ENCODE peak calls at places on chromosomes 5 and 9, in four cellular contexts. One of them, this sample, is unnamed.

GRCh38 chr5:115968770-115969169 is 6.5 kb downstream of the LVRN start:
- DNase-seq in foreskin fibroblast: no peak
- DNase-seq in AG10803: no peak
- DNase-seq in Peyer's patch: no peak
- DNase-seq in this sample: no peak

GRCh38 chr9:89518466-89519392 is 20.8 kb upstream of the SEMA4D start:
- DNase-seq in foreskin fibroblast: no peak
- DNase-seq in AG10803: no peak
- DNase-seq in Peyer's patch: no peak
- DNase-seq in this sample: no peak

GRCh38 chr5:80125962-80126480 is 90.9 kb downstream of the THBS4 start:
- DNase-seq in foreskin fibroblast: peak
- DNase-seq in AG10803: peak
- DNase-seq in Peyer's patch: no peak
- DNase-seq in this sample: no peak

GRCh38 chr9:2570615-2571479 is 50.7 kb upstream of the VLDLR start:
- DNase-seq in foreskin fibroblast: peak
- DNase-seq in AG10803: peak
- DNase-seq in Peyer's patch: peak
- DNase-seq in this sample: peak

GRCh38 chr5:176732736-176733585 is 77.4 kb upstream of the UNC5A start:
- DNase-seq in foreskin fibroblast: no peak
- DNase-seq in AG10803: no peak
- DNase-seq in Peyer's patch: peak
- DNase-seq in this sample: no peak

GRCh38 chr5:146048994-146049703 is 56.2 kb downstream of the PLAC8L1 start:
- DNase-seq in foreskin fibroblast: peak
- DNase-seq in AG10803: peak
- DNase-seq in Peyer's patch: no peak
- DNase-seq in this sample: peak

GRCh38 chr5:123528059-123528458 is 16.1 kb downstream of the CSNK1G3 start:
- DNase-seq in foreskin fibroblast: no peak
- DNase-seq in AG10803: no peak
- DNase-seq in Peyer's patch: no peak
- DNase-seq in this sample: no peak

GRCh38 chr5:168370826-168371225 is 79.4 kb downstream of the WWC1 start:
- DNase-seq in foreskin fibroblast: no peak
- DNase-seq in AG10803: no peak
- DNase-seq in Peyer's patch: peak
- DNase-seq in this sample: no peak

GRCh38 chr9:15965246-15965745 is 412.5 kb downstream of the CCDC171 start:
- DNase-seq in foreskin fibroblast: no peak
- DNase-seq in AG10803: no peak
- DNase-seq in Peyer's patch: no peak
- DNase-seq in this sample: no peak

GRCh38 chr9:71648453-71648852 is 119.9 kb downstream of the CEMIP2 start:
- DNase-seq in foreskin fibroblast: no peak
- DNase-seq in AG10803: no peak
- DNase-seq in Peyer's patch: no peak
- DNase-seq in this sample: no peak

GRCh38 chr9:12783767-12784460 is 9.1 kb downstream of the LURAP1L start:
- DNase-seq in foreskin fibroblast: no peak
- DNase-seq in AG10803: no peak
- DNase-seq in Peyer's patch: no peak
- DNase-seq in this sample: no peak

GRCh38 chr5:40405985-40406384 is 273.7 kb upstream of the PTGER4 start:
- DNase-seq in foreskin fibroblast: no peak
- DNase-seq in AG10803: no peak
- DNase-seq in Peyer's patch: no peak
- DNase-seq in this sample: no peak

GRCh38 chr5:122195784-122196394 is 66.5 kb downstream of the ZNF474 start:
- DNase-seq in foreskin fibroblast: no peak
- DNase-seq in AG10803: peak
- DNase-seq in Peyer's patch: no peak
- DNase-seq in this sample: peak

GRCh38 chr5:179436321-179437122 is 91.3 kb upstream of the ADAMTS2 start:
- DNase-seq in foreskin fibroblast: no peak
- DNase-seq in AG10803: no peak
- DNase-seq in Peyer's patch: no peak
- DNase-seq in this sample: no peak

GRCh38 chr5:54311178-54311811 is 922 bp upstream of the ARL15 start:
- DNase-seq in foreskin fibroblast: peak
- DNase-seq in AG10803: no peak
- DNase-seq in Peyer's patch: no peak
- DNase-seq in this sample: no peak

GRCh38 chr9:89219637-89220036 is 41.0 kb upstream of the SHC3 start:
- DNase-seq in foreskin fibroblast: no peak
- DNase-seq in AG10803: no peak
- DNase-seq in Peyer's patch: no peak
- DNase-seq in this sample: no peak

GRCh38 chr5:78638423-78638822 is 10.1 kb downstream of the LHFPL2 start:
- DNase-seq in foreskin fibroblast: peak
- DNase-seq in AG10803: peak
- DNase-seq in Peyer's patch: peak
- DNase-seq in this sample: peak

GRCh38 chr5:59813761-59814562 is 79.6 kb downstream of the PDE4D start:
- DNase-seq in foreskin fibroblast: peak
- DNase-seq in AG10803: peak
- DNase-seq in Peyer's patch: no peak
- DNase-seq in this sample: peak

GRCh38 chr5:130034872-130035271 is 130.6 kb downstream of the CHSY3 start:
- DNase-seq in foreskin fibroblast: peak
- DNase-seq in AG10803: peak
- DNase-seq in Peyer's patch: no peak
- DNase-seq in this sample: no peak

GRCh38 chr5:108366500-108366899 is 15.4 kb downstream of the FBXL17 start:
- DNase-seq in foreskin fibroblast: no peak
- DNase-seq in AG10803: no peak
- DNase-seq in Peyer's patch: no peak
- DNase-seq in this sample: no peak

GRCh38 chr5:114148253-114148652 is 213.6 kb upstream of the KCNN2 start:
- DNase-seq in foreskin fibroblast: no peak
- DNase-seq in AG10803: no peak
- DNase-seq in Peyer's patch: no peak
- DNase-seq in this sample: no peak

GRCh38 chr9:89400398-89401116 is 82.3 kb downstream of the SECISBP2 start:
- DNase-seq in foreskin fibroblast: no peak
- DNase-seq in AG10803: no peak
- DNase-seq in Peyer's patch: no peak
- DNase-seq in this sample: no peak

GRCh38 chr9:105431413-105432246 is 16.2 kb upstream of the FSD1L start:
- DNase-seq in foreskin fibroblast: no peak
- DNase-seq in AG10803: no peak
- DNase-seq in Peyer's patch: peak
- DNase-seq in this sample: peak

GRCh38 chr9:88945636-88946333 is 45.5 kb upstream of the S1PR3 start:
- DNase-seq in foreskin fibroblast: no peak
- DNase-seq in AG10803: no peak
- DNase-seq in Peyer's patch: no peak
- DNase-seq in this sample: no peak

GRCh38 chr9:14627513-14627912 is 65.7 kb downstream of the ZDHHC21 start:
- DNase-seq in foreskin fibroblast: no peak
- DNase-seq in AG10803: no peak
- DNase-seq in Peyer's patch: no peak
- DNase-seq in this sample: no peak

GRCh38 chr5:122101636-122102285 is 23.7 kb upstream of the LOX start:
- DNase-seq in foreskin fibroblast: no peak
- DNase-seq in AG10803: peak
- DNase-seq in Peyer's patch: no peak
- DNase-seq in this sample: no peak

GRCh38 chr9:87898151-87898550 is 15.5 kb downstream of the SPATA31E1 start:
- DNase-seq in foreskin fibroblast: peak
- DNase-seq in AG10803: peak
- DNase-seq in Peyer's patch: no peak
- DNase-seq in this sample: no peak

GRCh38 chr5:83572271-83572670 is 100.7 kb downstream of the VCAN start:
- DNase-seq in foreskin fibroblast: no peak
- DNase-seq in AG10803: no peak
- DNase-seq in Peyer's patch: no peak
- DNase-seq in this sample: no peak
- H3K4me3 ChIP-seq in foreskin fibroblast: no peak
- H3K4me3 ChIP-seq in AG10803: no peak
- H3K4me3 ChIP-seq in Peyer's patch: no peak
- H3K4me3 ChIP-seq in this sample: no peak

GRCh38 chr5:135491038-135491551 is 38.9 kb upstream of the TIFAB start:
- DNase-seq in foreskin fibroblast: no peak
- DNase-seq in AG10803: no peak
- DNase-seq in Peyer's patch: no peak
- DNase-seq in this sample: no peak

GRCh38 chr5:135493406-135494180 is 41.4 kb upstream of the TIFAB start:
- DNase-seq in foreskin fibroblast: peak
- DNase-seq in AG10803: peak
- DNase-seq in Peyer's patch: no peak
- DNase-seq in this sample: no peak

GRCh38 chr5:135490245-135491037 is 38.3 kb upstream of the TIFAB start:
- DNase-seq in foreskin fibroblast: no peak
- DNase-seq in AG10803: no peak
- DNase-seq in Peyer's patch: no peak
- DNase-seq in this sample: no peak

GRCh38 chr5:135492319-135492626 is 40.1 kb upstream of the TIFAB start:
- DNase-seq in foreskin fibroblast: no peak
- DNase-seq in AG10803: no peak
- DNase-seq in Peyer's patch: no peak
- DNase-seq in this sample: no peak

DNA sequence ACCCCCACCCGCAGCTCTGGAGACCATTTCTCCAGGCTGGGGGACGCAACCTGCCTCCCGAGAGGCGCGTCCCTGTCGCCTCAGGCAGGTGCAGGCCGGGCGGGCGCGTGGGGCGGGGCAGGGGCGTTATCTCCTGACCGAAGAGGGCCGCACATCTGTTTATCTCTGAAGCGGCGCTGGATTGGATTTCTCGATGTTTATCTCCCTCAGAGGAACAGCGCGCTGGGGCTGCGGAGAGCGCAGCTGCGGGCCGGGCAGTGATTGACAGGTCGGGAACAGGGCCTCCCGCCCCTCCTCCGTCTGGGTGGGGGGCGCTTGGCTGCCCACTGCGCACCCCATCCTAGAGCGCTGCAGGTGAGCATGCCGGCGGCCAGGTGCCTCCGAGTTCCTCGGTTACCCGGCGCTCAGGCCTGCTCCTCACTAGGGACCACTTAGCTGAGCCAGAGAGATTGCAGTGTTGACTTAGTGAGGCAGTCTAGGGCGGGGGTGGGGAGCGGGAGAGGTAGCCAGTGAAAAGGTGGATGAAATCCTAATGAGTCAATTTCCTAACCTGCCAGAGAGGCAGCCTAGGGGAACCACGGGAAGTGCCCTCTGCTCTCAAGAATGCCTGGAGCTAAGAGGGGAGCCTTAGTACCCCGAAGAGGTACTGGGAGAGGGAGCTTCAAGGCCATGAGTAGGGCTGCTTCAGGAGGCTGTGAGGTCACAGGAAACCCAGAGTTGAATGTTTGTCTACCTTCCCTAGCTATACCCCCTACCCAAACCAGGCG is 39.6 kb upstream of the TIFAB start:
- DNase-seq in foreskin fibroblast: no peak
- DNase-seq in AG10803: no peak
- DNase-seq in Peyer's patch: no peak
- DNase-seq in this sample: no peak
- TF ChIP-seq CTCF in foreskin fibroblast: no peak
- TF ChIP-seq CTCF in AG10803: no peak
- TF ChIP-seq CTCF in Peyer's patch: no peak
- TF ChIP-seq CTCF in this sample: no peak

GRCh38 chr9:137198051-137198747 is 2.3 kb downstream of the TPRN start:
- DNase-seq in foreskin fibroblast: no peak
- DNase-seq in AG10803: no peak
- DNase-seq in Peyer's patch: peak
- DNase-seq in this sample: peak
- H3K4me3 ChIP-seq in foreskin fibroblast: no peak
- H3K4me3 ChIP-seq in AG10803: peak
- H3K4me3 ChIP-seq in Peyer's patch: peak
- H3K4me3 ChIP-seq in this sample: peak

GRCh38 chr9:108443278-108443633 is 412.5 kb downstream of the ACTL7B start:
- DNase-seq in foreskin fibroblast: peak
- DNase-seq in AG10803: peak
- DNase-seq in Peyer's patch: no peak
- DNase-seq in this sample: no peak

GRCh38 chr9:108442604-108443277 is 413.0 kb downstream of the ACTL7B start:
- DNase-seq in foreskin fibroblast: no peak
- DNase-seq in AG10803: peak
- DNase-seq in Peyer's patch: no peak
- DNase-seq in this sample: no peak

GRCh38 chr9:108444400-108445358 is 411.1 kb downstream of the ACTL7B start:
- DNase-seq in foreskin fibroblast: peak
- DNase-seq in AG10803: peak
- DNase-seq in Peyer's patch: no peak
- DNase-seq in this sample: no peak

GRCh38 chr9:108445431-108446018 is 410.3 kb downstream of the ACTL7B start:
- DNase-seq in foreskin fibroblast: no peak
- DNase-seq in AG10803: no peak
- DNase-seq in Peyer's patch: no peak
- DNase-seq in this sample: no peak

GRCh38 chr9:108443741-108444140 is 412.0 kb downstream of the ACTL7B start:
- DNase-seq in foreskin fibroblast: peak
- DNase-seq in AG10803: peak
- DNase-seq in Peyer's patch: no peak
- DNase-seq in this sample: no peak
- TF ChIP-seq CTCF in foreskin fibroblast: no peak
- TF ChIP-seq CTCF in AG10803: peak
- TF ChIP-seq CTCF in Peyer's patch: no peak
- TF ChIP-seq CTCF in this sample: no peak